ENCODE peak calls at places on chromosomes 11 and 22, in six cellular contexts. E is mesendoderm; S is uterus; H is CD4-positive, CD25-positive, alpha-beta regulatory T cell; A is GM23338; Z is fibroblast of lung. O is an unnamed sample. For H3K4me1, the result is how much of the 10 kb centered on the place peaks cover.

GRCh38 chr22:39284142-39284980 is 35.1 kb downstream of the RPL3 start:
- DNase-seq in S (no peak), Z (no peak), H (no peak), E (no peak), A (no peak), O (no peak)

GRCh38 chr22:50271519-50271970 is 1.4 kb upstream of the MAPK11 start:
- DNase-seq in E (peak), S (peak), Z (peak), H (peak), A (peak), O (peak)

GRCh38 chr11:103085758-103086365 is 6.1 kb downstream of the DCUN1D5 start:
- DNase-seq in A (no peak), Z (peak), S (no peak), H (no peak), E (no peak), O (no peak)

GRCh38 chr22:40289991-40290459 is 56.3 kb upstream of the ADSL start:
- DNase-seq in S (no peak), Z (peak), A (no peak), E (no peak), H (peak), O (no peak)

GRCh38 chr22:37269930-37270678 is 12.2 kb upstream of the CYTH4 start:
- DNase-seq in A (no peak), E (no peak), H (no peak), S (no peak), Z (no peak), O (peak)

GRCh38 chr11:3037041-3037944 is 19.9 kb downstream of the CARS1 start:
- DNase-seq in A (peak), E (peak), S (peak), H (peak), Z (peak), O (peak)

GRCh38 chr22:50486561-50487289 is at the start of gene MIOX:
- DNase-seq in A (no peak), Z (no peak), H (no peak), E (no peak), S (no peak), O (no peak)

GRCh38 chr11:116874251-116874650 is 36.8 kb upstream of the APOA1 start:
- DNase-seq in Z (peak), H (no peak), A (no peak), E (no peak), S (no peak), O (no peak)

GRCh38 chr11:74024630-74025029 is 15.7 kb upstream of the UCP3 start:
- DNase-seq in E (no peak), A (no peak), H (no peak), S (peak), Z (peak), O (no peak)

GRCh38 chr22:48323746-48324145 is 1503.9 kb downstream of the BRD1 start:
- DNase-seq in H (no peak), S (no peak), A (no peak), Z (no peak), E (no peak), O (no peak)

GRCh38 chr11:104665631-104666030 is 232.6 kb downstream of the CASP12 start:
- DNase-seq in E (no peak), S (no peak), A (no peak), Z (peak), H (no peak), O (no peak)

GRCh38 chr22:21669026-21669425 is 3.2 kb downstream of the PPIL2 start:
- DNase-seq in H (no peak), S (no peak), Z (no peak), A (no peak), E (no peak), O (no peak)

GRCh38 chr11:93219440-93219839 is 21.6 kb upstream of the SLC36A4 start:
- DNase-seq in Z (no peak), E (no peak), S (no peak), A (no peak), H (no peak), O (no peak)

GRCh38 chr11:91998466-91998865 is 226.2 kb upstream of the FAT3 start:
- DNase-seq in S (no peak), A (no peak), Z (no peak), E (no peak), H (no peak), O (no peak)

GRCh38 chr22:40714514-40714966 is 35.3 kb downstream of the MCHR1 start:
- DNase-seq in S (peak), E (peak), H (no peak), A (peak), Z (peak), O (no peak)

GRCh38 chr11:70488171-70488570 is 89.8 kb downstream of the CTTN start:
- DNase-seq in Z (no peak), E (no peak), S (no peak), H (no peak), A (no peak), O (no peak)

GRCh38 chr22:36612458-36612857 is 83.5 kb upstream of the EIF3D start:
- DNase-seq in H (no peak), Z (peak), A (no peak), E (no peak), S (no peak), O (no peak)

GRCh38 chr11:128420943-128421342 is 166.4 kb downstream of the ETS1 start:
- DNase-seq in E (no peak), S (no peak), A (no peak), Z (peak), H (no peak), O (no peak)

GRCh38 chr11:120539681-120540369 is 28.3 kb downstream of the GRIK4 start:
- DNase-seq in S (no peak), H (no peak), Z (peak), A (no peak), E (no peak), O (no peak)

GRCh38 chr11:72807021-72807693 is 7.1 kb upstream of the ATG16L2 start:
- DNase-seq in Z (peak), H (no peak), A (no peak), S (no peak), E (no peak), O (no peak)

GRCh38 chr11:41222236-41222635 is 237.2 kb downstream of the LRRC4C start:
- DNase-seq in A (no peak), E (no peak), S (no peak), Z (no peak), H (no peak), O (no peak)

GRCh38 chr22:29043906-29044575 is 17.6 kb downstream of the C22orf31 start:
- DNase-seq in H (no peak), S (no peak), E (no peak), Z (peak), A (no peak), O (no peak)

GRCh38 chr11:76763573-76764348 is 19.4 kb upstream of the TSKU start:
- DNase-seq in S (peak), E (no peak), A (no peak), H (no peak), Z (peak), O (no peak)

GRCh38 chr11:130181295-130182272 is 22.0 kb downstream of the ST14 start:
- DNase-seq in H (no peak), A (no peak), Z (peak), S (no peak), E (no peak), O (no peak)

GRCh38 chr11:133162228-133162627 is 370.1 kb downstream of the OPCML start:
- DNase-seq in S (no peak), A (no peak), H (no peak), Z (no peak), E (no peak), O (no peak)

GRCh38 chr11:1703146-1703545 is 6.2 kb downstream of the KRTAP5-6 start:
- DNase-seq in H (no peak), A (no peak), E (no peak), S (no peak), Z (no peak), O (no peak)

GRCh38 chr11:48028909-48029685 is 48.7 kb downstream of the PTPRJ start:
- DNase-seq in Z (peak), H (peak), A (no peak), S (no peak), E (no peak), O (peak)

GRCh38 chr11:69427337-69427736 is 54.1 kb upstream of the LINC01488 start:
- DNase-seq in A (no peak), S (no peak), Z (no peak), E (peak), H (no peak), O (no peak)

GRCh38 chr11:117535201-117535869 is 207.7 kb downstream of the CEP164 start:
- DNase-seq in S (peak), H (no peak), Z (no peak), A (no peak), E (no peak), O (no peak)

GRCh38 chr11:46743043-46743442 is 24.0 kb downstream of the F2 start:
- DNase-seq in A (no peak), S (no peak), Z (no peak), E (no peak), H (no peak), O (no peak)

GRCh38 chr22:27086728-27087450 is 429.5 kb downstream of the MIAT start:
- DNase-seq in E (no peak), Z (no peak), A (peak), S (no peak), H (no peak), O (no peak)

GRCh38 chr11:26720003-26720402 is 1.9 kb downstream of the SLC5A12 start:
- DNase-seq in A (no peak), E (no peak), S (no peak), H (no peak), Z (no peak), O (no peak)

GRCh38 chr11:1831338-1832180 is 3.2 kb upstream of the SYT8 start:
- DNase-seq in E (no peak), H (no peak), S (no peak), Z (no peak), A (no peak), O (no peak)

GRCh38 chr11:130188585-130189347 is 29.2 kb downstream of the ST14 start:
- DNase-seq in Z (no peak), E (no peak), A (no peak), H (no peak), S (no peak), O (no peak)

GRCh38 chr11:107044503-107044902 is 26.2 kb upstream of the GUCY1A2 start:
- DNase-seq in H (no peak), E (no peak), S (no peak), Z (peak), A (no peak), O (no peak)

GRCh38 chr22:24776525-24776924 is 2.0 kb upstream of the PIWIL3 start:
- DNase-seq in Z (no peak), H (no peak), A (no peak), E (no peak), S (no peak), O (no peak)

GRCh38 chr22:42343136-42343484 is 72.7 kb upstream of the TCF20 start:
- DNase-seq in E (peak), A (peak), H (peak), Z (peak), S (no peak), O (no peak)

GRCh38 chr11:77506857-77507256 is 33.0 kb upstream of the PAK1 start:
- DNase-seq in Z (peak), A (no peak), E (no peak), H (no peak), S (no peak), O (no peak)

DNA sequence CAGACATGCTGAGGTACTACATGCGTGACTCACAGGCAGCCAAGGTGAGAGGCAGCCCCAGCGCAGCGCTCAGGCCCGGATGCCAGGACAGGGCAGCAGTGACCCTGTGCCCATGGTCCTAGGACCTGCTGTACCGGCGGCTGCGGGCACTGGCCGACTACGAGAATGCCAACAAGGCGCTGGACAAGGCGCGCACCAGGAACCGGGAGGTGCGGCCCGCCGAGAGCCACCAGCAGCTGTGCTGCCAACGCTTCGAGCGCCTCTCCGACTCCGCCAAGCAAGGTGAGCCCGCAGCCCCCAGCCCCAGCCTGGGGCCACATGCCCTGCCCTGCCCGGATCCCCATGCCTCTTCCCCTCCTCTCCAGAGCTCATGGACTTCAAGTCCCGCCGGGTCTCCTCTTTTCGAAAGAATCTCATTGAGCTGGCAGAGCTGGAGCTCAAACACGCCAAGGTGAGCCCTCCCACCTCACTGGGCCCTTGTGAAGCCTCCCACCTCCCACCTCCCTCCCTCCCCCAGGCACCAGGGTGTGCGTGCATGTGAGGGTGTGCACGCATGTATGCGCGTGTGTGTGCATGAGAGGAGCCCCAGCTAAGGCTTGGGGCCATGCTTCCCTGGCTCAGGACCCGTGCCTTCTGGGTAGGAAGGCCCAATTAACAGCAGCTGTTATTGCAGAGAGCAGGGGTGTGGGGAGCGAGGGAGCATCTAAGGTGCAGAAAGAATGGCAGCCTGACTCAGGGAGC is 5.3 kb downstream of the CFL1 start:
- DNase-seq in E (no peak), Z (no peak), S (no peak), H (no peak), A (no peak), O (peak)
- H3K4me1 ChIP-seq in E (under half), Z (under half), S (under half), H (under half), A (under half), O (under half)

GRCh38 chr11:12175694-12176241 is 65.4 kb downstream of the MICAL2 start:
- DNase-seq in A (no peak), Z (peak), E (peak), S (no peak), H (no peak), O (no peak)

GRCh38 chr11:12180257-12181205 is 70.1 kb downstream of the MICAL2 start:
- DNase-seq in E (no peak), A (no peak), H (no peak), S (no peak), Z (peak), O (no peak)

GRCh38 chr11:12179019-12179418 is 68.6 kb downstream of the MICAL2 start:
- DNase-seq in E (no peak), Z (no peak), A (no peak), H (no peak), S (no peak), O (no peak)

GRCh38 chr11:12179521-12179920 is 69.1 kb downstream of the MICAL2 start:
- DNase-seq in S (no peak), E (no peak), A (no peak), Z (no peak), H (no peak), O (no peak)

DNA sequence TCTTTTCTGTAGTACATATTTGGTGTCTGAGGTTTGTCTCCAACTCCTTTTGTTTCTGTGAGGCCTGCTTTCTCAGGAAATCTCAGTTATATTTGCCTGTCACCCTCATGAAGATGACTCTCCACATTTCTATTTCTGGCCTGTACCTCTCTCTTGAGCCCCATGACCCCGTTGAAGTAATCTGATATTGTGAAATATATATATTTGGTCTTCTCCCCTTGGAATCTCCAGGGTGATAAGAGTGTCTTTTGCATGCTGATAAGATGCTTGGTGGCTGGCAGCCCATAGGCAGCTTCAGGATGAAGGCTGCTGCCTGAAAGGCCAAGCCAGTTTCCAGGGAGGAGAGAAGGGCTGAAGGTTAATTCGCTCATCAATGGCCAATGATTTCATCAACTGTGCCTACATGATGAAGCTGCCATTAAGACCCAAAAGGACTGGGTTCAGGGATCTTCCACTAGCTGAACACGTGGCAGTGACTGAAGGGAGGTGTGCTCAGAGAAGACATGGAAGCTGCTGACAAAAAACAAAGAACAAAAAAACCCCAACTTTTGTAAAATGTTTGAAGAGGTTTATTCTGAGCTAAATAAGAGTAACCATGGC is 67.4 kb downstream of the MICAL2 start:
- DNase-seq in H (no peak), E (peak), S (no peak), A (no peak), Z (peak), O (no peak)
- H3K4me1 ChIP-seq in H (under half), E (under half), S (under half), A (under half), Z (under half), O (under half)

GRCh38 chr11:125904678-125905077 is 370 bp downstream of the DDX25 start:
- DNase-seq in A (no peak), Z (no peak), S (no peak), E (no peak), H (no peak), O (no peak)
- H3K4me1 ChIP-seq in A (under half), Z (under half), S (under half), E (under half), H (under half), O (under half)

GRCh38 chr11:95330332-95330731 is 99.3 kb upstream of the SESN3 start:
- DNase-seq in A (no peak), E (peak), H (no peak), Z (no peak), S (no peak), O (no peak)

GRCh38 chr11:95324826-95325225 is 93.8 kb upstream of the SESN3 start:
- DNase-seq in A (no peak), E (no peak), Z (peak), H (no peak), S (no peak), O (no peak)

GRCh38 chr11:95325777-95326258 is 94.8 kb upstream of the SESN3 start:
- DNase-seq in Z (no peak), H (no peak), E (no peak), S (no peak), A (no peak), O (no peak)

GRCh38 chr11:95322546-95322945 is 91.5 kb upstream of the SESN3 start:
- DNase-seq in Z (peak), H (no peak), S (no peak), E (no peak), A (no peak), O (no peak)

GRCh38 chr11:95327273-95327948 is 96.4 kb upstream of the SESN3 start:
- DNase-seq in A (no peak), H (no peak), Z (no peak), S (no peak), E (peak), O (no peak)
- H3K4me1 ChIP-seq in A (under half), H (under half), Z (under half), S (under half), E (under half), O (under half)

GRCh38 chr22:35435201-35435712 is 35.3 kb downstream of the MCM5 start:
- DNase-seq in Z (no peak), S (no peak), H (no peak), E (no peak), A (no peak), O (peak)
- H3K4me1 ChIP-seq in Z (under half), S (under half), H (under half), E (under half), A (under half), O (under half)

DNA sequence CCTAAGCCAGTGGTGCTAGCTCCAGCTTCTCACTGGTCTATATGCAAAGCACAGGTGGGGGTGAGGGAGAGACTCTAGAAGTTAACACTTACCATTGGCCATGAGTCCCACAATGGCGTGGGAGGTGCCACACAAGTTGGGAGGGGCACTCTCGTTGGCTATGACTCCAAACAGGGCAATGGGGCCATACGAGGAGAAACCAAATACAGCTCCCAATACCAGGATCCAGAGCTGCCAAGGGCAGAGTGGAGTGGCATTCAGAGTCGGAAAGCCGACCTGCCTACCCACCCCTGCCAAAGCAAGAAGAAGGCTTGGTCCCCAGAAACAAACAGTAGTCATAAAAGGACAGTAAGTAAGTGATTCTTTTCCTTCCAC is 5.6 kb downstream of the SLC37A4 start:
- DNase-seq in H (no peak), E (no peak), A (no peak), Z (no peak), S (no peak), O (no peak)
- H3K4me1 ChIP-seq in H (under half), E (under half), A (under half), Z (under half), S (under half), O (under half)

DNA sequence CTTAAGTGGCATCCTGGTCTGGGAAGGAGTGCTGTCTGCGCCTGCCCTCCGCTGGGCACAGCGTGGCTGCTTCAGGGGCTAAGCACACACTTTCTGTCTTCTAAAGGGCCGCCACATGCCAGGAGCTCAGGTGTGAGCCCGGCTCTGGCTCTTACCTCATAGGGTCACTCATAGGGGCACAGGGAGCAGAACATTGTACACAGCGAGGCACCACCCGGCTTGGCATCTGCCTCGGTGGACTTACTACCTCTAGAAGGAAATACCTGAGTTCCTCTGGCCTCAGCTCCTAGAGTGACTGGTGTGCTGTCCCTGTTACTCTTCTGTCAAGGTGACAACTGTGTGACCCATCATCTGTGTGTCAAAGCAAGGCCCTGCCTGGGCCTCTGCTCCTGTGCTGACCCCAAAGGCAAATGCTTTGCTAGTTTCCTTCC is 13.4 kb downstream of the NEAT1 start:
- DNase-seq in E (no peak), S (peak), A (no peak), H (no peak), Z (no peak), O (peak)
- H3K4me1 ChIP-seq in E (under half), S (under half), A (under half), H (under half), Z (under half), O (under half)

O was measured in Karpas-422.